ENCODE peak calls at places on chromosomes 1 and 21, in five cellular contexts. U, P, C, N and L are unnamed samples.

GRCh38 chr1:23421343-23421742 is 3.2 kb downstream of the TCEA3 start:
- DNase-seq in U (no peak), N (no peak), C (no peak), P (no peak), L (no peak)

GRCh38 chr1:228417471-228418203 is 976 bp upstream of the TRIM17 start:
- DNase-seq in C (no peak), N (no peak), U (no peak), P (no peak), L (no peak)

GRCh38 chr1:172476218-172476811 is 32.4 kb upstream of the PIGC start:
- DNase-seq in P (no peak), U (no peak), N (no peak), C (no peak), L (no peak)

GRCh38 chr1:65147424-65148177 is 402 bp upstream of the AK4 start:
- DNase-seq in C (peak; percentile 79), P (no peak), U (peak; percentile 78), N (peak; percentile 49), L (peak; percentile 89)

GRCh38 chr1:200359610-200360163 is 50.1 kb downstream of the ZNF281 start:
- DNase-seq in P (no peak), N (no peak), C (no peak), U (no peak), L (no peak)

GRCh38 chr1:26618561-26618960 is 77.3 kb upstream of the ARID1A start:
- DNase-seq in P (no peak), U (no peak), N (no peak), C (no peak), L (no peak)

GRCh38 chr1:24207709-24208108 is 20.6 kb upstream of the IFNLR1 start:
- DNase-seq in C (no peak), P (no peak), U (no peak), N (no peak), L (no peak)

GRCh38 chr1:237211031-237211430 is 169.0 kb downstream of the RYR2 start:
- DNase-seq in P (no peak), U (no peak), N (no peak), C (no peak), L (no peak)

GRCh38 chr1:2132222-2133038 is 62.1 kb downstream of the FAAP20 start:
- DNase-seq in N (peak; percentile 46), C (peak; percentile 82), P (no peak), U (peak; percentile 73), L (no peak)

GRCh38 chr1:66505671-66506392 is 28.1 kb upstream of the SGIP1 start:
- DNase-seq in C (no peak), N (no peak), U (no peak), P (no peak), L (no peak)

GRCh38 chr1:175364424-175365076 is 172.0 kb upstream of the KIAA0040 start:
- DNase-seq in N (no peak), P (no peak), C (no peak), U (no peak), L (no peak)

GRCh38 chr1:5976231-5976630 is 16.0 kb downstream of the NPHP4 start:
- DNase-seq in P (no peak), N (no peak), C (no peak), U (no peak), L (no peak)

GRCh38 chr1:93827128-93827527 is 51.9 kb downstream of the DNTTIP2 start:
- DNase-seq in N (no peak), C (no peak), P (no peak), U (no peak), L (no peak)

GRCh38 chr1:66775646-66776045 is 23.4 kb downstream of the DYNLT5 start:
- DNase-seq in N (no peak), U (no peak), P (no peak), C (no peak), L (no peak)

GRCh38 chr1:207049974-207050391 is 1.0 kb downstream of the YOD1 start:
- DNase-seq in P (no peak), U (no peak), C (no peak), N (no peak), L (no peak)

GRCh38 chr1:19113362-19114092 is 96.5 kb downstream of the UBR4 start:
- DNase-seq in N (no peak), P (no peak), C (no peak), U (no peak), L (no peak)

GRCh38 chr1:50976111-50976889 is 6.3 kb downstream of the CDKN2C start:
- DNase-seq in U (no peak), C (no peak), N (no peak), P (no peak), L (no peak)

GRCh38 chr1:22643381-22643780 is at the start of gene C1QC:
- DNase-seq in U (peak; percentile 78), C (no peak), N (peak; percentile 73), P (no peak), L (peak; percentile 37)

GRCh38 chr1:206829875-206830274 is 35.5 kb upstream of the IL20 start:
- DNase-seq in N (no peak), U (no peak), P (no peak), C (no peak), L (no peak)

GRCh38 chr1:5424802-5425201 is 567.4 kb downstream of the NPHP4 start:
- DNase-seq in C (no peak), N (no peak), U (no peak), P (no peak), L (no peak)

GRCh38 chr1:93042822-93043557 is 36.1 kb upstream of the MTF2 start:
- DNase-seq in N (no peak), C (no peak), P (no peak), U (no peak), L (no peak)

GRCh38 chr1:50950396-50950795 is 9.7 kb downstream of the FAF1 start:
- DNase-seq in N (no peak), C (no peak), U (no peak), P (no peak), L (no peak)

GRCh38 chr21:21730524-21730923 is 732.3 kb downstream of the NCAM2 start:
- DNase-seq in P (no peak), U (no peak), N (no peak), C (no peak), L (no peak)

GRCh38 chr1:207808322-207808705 is 56.5 kb downstream of the CD46 start:
- DNase-seq in N (no peak), P (no peak), C (no peak), U (peak; percentile 67), L (no peak)

GRCh38 chr1:218284377-218284916 is 646 bp upstream of the RRP15 start:
- DNase-seq in C (no peak), P (no peak), N (peak; percentile 48), U (no peak), L (no peak)

GRCh38 chr1:220889848-220890287 is 10.6 kb downstream of the HLX start:
- DNase-seq in N (no peak), P (no peak), U (no peak), C (no peak), L (no peak)

GRCh38 chr1:244080343-244080929 is 29.4 kb downstream of the ZBTB18 start:
- DNase-seq in U (no peak), P (no peak), N (no peak), C (no peak), L (no peak)

GRCh38 chr1:66380452-66381212 is 153.3 kb upstream of the SGIP1 start:
- DNase-seq in C (no peak), U (no peak), P (no peak), N (no peak), L (no peak)

GRCh38 chr1:169308313-169309039 is 59.1 kb downstream of the NME7 start:
- DNase-seq in U (no peak), C (no peak), N (no peak), P (no peak), L (no peak)

DNA sequence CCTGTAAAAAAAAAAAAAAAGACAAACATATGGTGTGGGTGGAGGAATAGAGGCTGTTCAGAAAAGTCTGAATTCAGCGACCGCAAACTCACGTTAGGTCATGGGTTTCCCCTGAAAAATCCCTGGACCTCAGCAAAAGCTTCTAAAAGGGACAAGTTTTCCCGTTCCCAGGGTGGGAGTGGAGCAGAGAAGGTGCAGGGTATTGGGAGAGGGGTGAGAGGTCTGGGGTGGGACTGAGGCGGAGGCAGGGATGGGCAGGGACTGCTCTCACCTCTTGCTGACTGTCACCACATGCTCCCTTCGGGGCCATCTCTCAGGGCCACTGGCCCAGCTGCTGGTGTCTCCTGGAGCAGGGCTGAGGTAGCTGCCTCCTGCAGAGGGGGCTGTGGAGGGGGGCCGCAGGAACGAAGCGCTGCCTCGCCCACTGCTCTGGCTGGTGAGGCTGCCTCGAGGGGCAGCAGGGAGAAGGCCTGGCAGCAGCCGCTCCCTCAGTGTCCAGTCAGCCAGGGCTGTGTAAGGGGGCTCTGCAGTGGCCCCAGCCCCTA is 2.7 kb upstream of the TAGLN2 start:
- DNase-seq in U (no peak), N (no peak), C (no peak), P (no peak), L (no peak)
- TF ChIP-seq CTCF in U (no peak), N (no peak), C (no peak), P (no peak), L (no peak)

GRCh38 chr1:112673589-112674439 is 645 bp upstream of the MOV10 start:
- DNase-seq in P (no peak), C (no peak), N (no peak), U (peak; percentile 78), L (no peak)
- TF ChIP-seq CTCF in P (no peak), C (peak; percentile 47), N (peak; percentile 23), U (peak; percentile 60), L (no peak)

GRCh38 chr1:247078315-247079140 is at the start of gene ZNF670:
- DNase-seq in U (peak; percentile 97), C (peak; percentile 97), N (peak; percentile 96), P (peak; percentile 97), L (peak; percentile 96)

GRCh38 chr1:247079141-247079874 is 697 bp upstream of the ZNF670 start:
- DNase-seq in C (no peak), N (no peak), P (no peak), U (no peak), L (no peak)

GRCh38 chr1:247077768-247078314 is 770 bp downstream of the ZNF670 start:
- DNase-seq in N (no peak), P (no peak), U (no peak), C (no peak), L (no peak)

DNA sequence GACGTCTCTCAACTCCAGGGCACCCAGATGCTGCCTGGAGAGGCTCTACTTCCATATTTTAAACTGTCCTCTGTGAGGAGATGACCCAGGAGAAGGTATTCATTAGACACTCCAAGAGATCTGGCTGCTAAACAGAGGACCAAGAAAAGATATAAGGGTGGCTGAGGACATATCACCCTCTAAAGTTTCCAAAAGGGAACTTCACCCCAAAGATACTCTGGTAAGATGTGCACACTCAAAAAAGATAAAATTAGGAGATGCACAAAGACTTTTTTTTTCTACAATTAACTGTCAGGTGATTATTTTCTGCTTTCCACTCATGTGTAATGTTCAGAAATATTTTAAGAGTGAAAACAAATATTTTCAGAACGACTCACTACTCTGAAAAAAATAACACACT is 1.4 kb downstream of the ZNF670 start:
- DNase-seq in N (no peak), C (no peak), P (no peak), U (no peak), L (no peak)
- TF ChIP-seq CTCF in N (no peak), C (no peak), P (no peak), U (no peak), L (no peak)

DNA sequence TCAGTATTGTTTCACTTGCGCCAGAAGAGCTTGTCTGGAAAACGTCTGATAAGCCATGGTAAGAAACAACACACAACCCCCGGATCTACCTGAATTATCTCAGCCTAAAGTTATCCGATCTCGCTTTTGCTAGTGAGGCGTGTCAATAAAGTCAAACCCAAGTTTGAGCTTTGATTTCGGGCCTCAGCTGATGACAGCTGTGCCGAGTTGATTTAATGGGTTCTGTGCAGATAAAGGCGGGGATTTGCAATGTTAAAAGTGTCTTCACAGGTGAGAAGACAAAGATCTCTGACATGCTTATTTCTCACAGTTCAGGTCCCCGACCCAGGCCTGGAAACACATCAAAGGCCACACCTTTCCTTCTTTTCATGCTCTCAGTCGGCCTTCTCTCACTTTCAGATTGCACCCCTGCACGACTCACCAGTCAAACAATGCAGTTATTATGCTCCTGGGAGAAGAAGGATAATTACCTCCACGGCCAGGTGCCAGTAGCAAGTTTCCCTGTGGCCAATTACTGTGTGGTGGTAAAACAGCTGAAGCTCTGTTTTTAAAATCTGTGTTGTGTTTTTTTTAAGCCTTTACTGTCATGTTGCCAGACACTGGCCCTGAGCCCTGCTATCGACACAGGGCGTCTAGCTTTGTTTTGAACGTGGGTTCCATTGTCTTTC is 245.3 kb upstream of the RUNX1 start:
- DNase-seq in P (no peak), N (no peak), U (no peak), C (no peak), L (no peak)
- TF ChIP-seq CTCF in P (no peak), N (no peak), U (no peak), C (no peak), L (no peak)